ENCODE peak calls at places on chromosome 13, in eight cellular contexts. M is effector CD4-positive, alpha-beta T cell; K is NCI-H1436; H is cardiac fibroblast; A is T-helper 1 cell; G is NCI-H510A treated with DMSO at 0.1 percent for 48 hours; J is EL; Y is NCI-H2171 treated with DMSO at 0.1 percent for 48 hours. Z is an unnamed sample.

GRCh38 chr13:99311748-99312492 is 4.7 kb upstream of the GPR183 start:
- DNase-seq in G (no peak), M (no peak), H (no peak), J (no peak), A (no peak), Y (no peak), K (no peak), Z (no peak)

GRCh38 chr13:23175920-23176319 is 4.9 kb upstream of the SGCG start:
- DNase-seq in M (no peak), K (no peak), Y (no peak), A (no peak), H (peak), J (no peak), G (no peak), Z (no peak)

GRCh38 chr13:73981595-73981994 is 152.6 kb downstream of the KLF12 start:
- DNase-seq in Y (no peak), J (no peak), M (no peak), K (no peak), A (no peak), H (peak), G (no peak), Z (no peak)

GRCh38 chr13:40458283-40459031 is 208.0 kb downstream of the FOXO1 start:
- DNase-seq in K (no peak), G (no peak), A (no peak), M (no peak), H (no peak), Y (peak), J (no peak), Z (no peak)

GRCh38 chr13:20116213-20116612 is 44.6 kb downstream of the GJA3 start:
- DNase-seq in Y (no peak), A (no peak), J (no peak), H (no peak), M (no peak), G (no peak), K (no peak), Z (no peak)

GRCh38 chr13:102355251-102355650 is 46.6 kb downstream of the FGF14 start:
- DNase-seq in H (no peak), G (no peak), J (no peak), M (no peak), Y (no peak), A (no peak), K (no peak), Z (no peak)

GRCh38 chr13:74136089-74136658 is 2.0 kb upstream of the KLF12 start:
- DNase-seq in A (peak), Y (peak), M (peak), J (peak), K (peak), H (peak), G (no peak), Z (no peak)

GRCh38 chr13:52155177-52155576 is 4.2 kb downstream of the NEK3 start:
- DNase-seq in G (no peak), Y (no peak), K (no peak), H (no peak), M (no peak), J (no peak), A (no peak), Z (no peak)

GRCh38 chr13:27403252-27403678 is 21.2 kb upstream of the GTF3A start:
- DNase-seq in J (peak), Y (no peak), G (no peak), K (no peak), H (peak), M (no peak), A (no peak), Z (no peak)

GRCh38 chr13:111900390-111901180 is 166.4 kb upstream of the SOX1 start:
- DNase-seq in H (no peak), G (peak), J (no peak), A (no peak), K (peak), M (no peak), Y (no peak), Z (no peak)

GRCh38 chr13:106063591-106064308 is 471.7 kb downstream of the EFNB2 start:
- DNase-seq in G (no peak), M (no peak), J (peak), K (no peak), H (peak), A (no peak), Y (no peak), Z (no peak)

GRCh38 chr13:81757348-81757950 is 1416.5 kb upstream of the SPRY2 start:
- DNase-seq in K (no peak), H (no peak), J (no peak), M (no peak), A (no peak), Y (no peak), G (no peak), Z (no peak)

GRCh38 chr13:75935805-75936204 is 299.7 kb downstream of the LMO7 start:
- DNase-seq in Y (no peak), H (no peak), M (no peak), A (no peak), J (no peak), G (no peak), K (no peak), Z (no peak)

GRCh38 chr13:75647126-75647784 is 11.1 kb downstream of the LMO7 start:
- DNase-seq in M (no peak), A (no peak), H (no peak), Y (no peak), G (no peak), K (no peak), J (no peak), Z (no peak)

GRCh38 chr13:44668707-44669106 is 92.6 kb upstream of the TSC22D1 start:
- DNase-seq in H (no peak), K (no peak), M (no peak), A (no peak), G (no peak), Y (no peak), J (peak), Z (no peak)

GRCh38 chr13:51287758-51288157 is 51.7 kb upstream of the SERPINE3 start:
- DNase-seq in K (no peak), J (no peak), G (no peak), H (no peak), M (no peak), Y (no peak), A (no peak), Z (no peak)

GRCh38 chr13:96792736-96793444 is 201.4 kb downstream of the OXGR1 start:
- DNase-seq in A (no peak), Y (peak), H (no peak), M (no peak), K (no peak), G (no peak), J (peak), Z (no peak)

GRCh38 chr13:113267642-113268405 is 29.2 kb upstream of the LAMP1 start:
- DNase-seq in A (no peak), K (no peak), Y (no peak), M (no peak), J (no peak), G (no peak), H (no peak), Z (no peak)

GRCh38 chr13:73602295-73602694 is 531.9 kb downstream of the KLF12 start:
- DNase-seq in A (no peak), H (peak), J (peak), M (no peak), G (no peak), K (no peak), Y (peak), Z (no peak)

GRCh38 chr13:110157718-110158117 is 149.2 kb downstream of the COL4A1 start:
- DNase-seq in Y (no peak), M (no peak), H (no peak), K (no peak), G (no peak), A (no peak), J (no peak), Z (no peak)

GRCh38 chr13:45575146-45575829 is 40.3 kb downstream of the ERICH6B start:
- DNase-seq in Y (no peak), M (no peak), J (no peak), H (no peak), A (no peak), K (no peak), G (no peak), Z (no peak)

GRCh38 chr13:99227909-99228688 is 27.4 kb downstream of the UBAC2 start:
- DNase-seq in J (no peak), Y (no peak), M (no peak), G (no peak), A (no peak), H (no peak), K (no peak), Z (no peak)

GRCh38 chr13:112583592-112584277 is 4.2 kb downstream of the TUBGCP3 start:
- DNase-seq in J (no peak), K (no peak), G (no peak), Y (no peak), A (no peak), H (no peak), M (no peak), Z (peak)

GRCh38 chr13:113825851-113826250 is 38.0 kb downstream of the GAS6 start:
- DNase-seq in Y (no peak), H (no peak), J (no peak), A (no peak), M (no peak), G (no peak), K (no peak), Z (no peak)

GRCh38 chr13:98523455-98524102 is 53.3 kb downstream of the STK24 start:
- DNase-seq in H (no peak), M (no peak), J (no peak), Y (no peak), G (no peak), K (no peak), A (no peak), Z (no peak)

Z was measured in GM19239.